ENCODE peak calls at places on chromosomes 13 and 19, in ten cellular contexts. One of them, this sample, is unnamed.

GRCh38 chr13:36030670-36031331 is 100.4 kb downstream of the DCLK1 start:
- DNase-seq in GM20000: no peak
- DNase-seq in neural progenitor cell: peak
- DNase-seq in LHCN-M2: peak
- DNase-seq in stromal cell of bone marrow: peak
- DNase-seq in ELF-1: no peak
- DNase-seq in anterior cingulate cortex: no peak
- DNase-seq in mesendoderm: peak
- DNase-seq in progenitor cell of endocrine pancreas: no peak
- DNase-seq in endodermal cell: no peak
- DNase-seq in this sample: no peak

GRCh38 chr13:98284677-98285076 is 107.6 kb upstream of the RNF113B start:
- DNase-seq in neural progenitor cell: no peak
- DNase-seq in endodermal cell: no peak
- DNase-seq in anterior cingulate cortex: no peak
- DNase-seq in progenitor cell of endocrine pancreas: no peak
- DNase-seq in LHCN-M2: no peak
- DNase-seq in stromal cell of bone marrow: no peak
- DNase-seq in GM20000: no peak
- DNase-seq in mesendoderm: no peak
- DNase-seq in ELF-1: no peak
- DNase-seq in this sample: no peak

GRCh38 chr19:45103625-45104319 is 10.8 kb downstream of the PPP1R37 start:
- DNase-seq in neural progenitor cell: peak
- DNase-seq in endodermal cell: peak
- DNase-seq in progenitor cell of endocrine pancreas: no peak
- DNase-seq in ELF-1: no peak
- DNase-seq in stromal cell of bone marrow: no peak
- DNase-seq in mesendoderm: peak
- DNase-seq in anterior cingulate cortex: peak
- DNase-seq in LHCN-M2: no peak
- DNase-seq in GM20000: no peak
- DNase-seq in this sample: no peak

GRCh38 chr13:111280666-111281577 is 39.5 kb upstream of the TEX29 start:
- DNase-seq in endodermal cell: no peak
- DNase-seq in ELF-1: no peak
- DNase-seq in mesendoderm: no peak
- DNase-seq in neural progenitor cell: no peak
- DNase-seq in GM20000: no peak
- DNase-seq in anterior cingulate cortex: no peak
- DNase-seq in progenitor cell of endocrine pancreas: no peak
- DNase-seq in LHCN-M2: peak
- DNase-seq in stromal cell of bone marrow: no peak
- DNase-seq in this sample: no peak

GRCh38 chr19:46176116-46176860 is 28.2 kb downstream of the IGFL2 start:
- DNase-seq in GM20000: no peak
- DNase-seq in neural progenitor cell: no peak
- DNase-seq in endodermal cell: peak
- DNase-seq in anterior cingulate cortex: no peak
- DNase-seq in mesendoderm: no peak
- DNase-seq in progenitor cell of endocrine pancreas: no peak
- DNase-seq in stromal cell of bone marrow: no peak
- DNase-seq in LHCN-M2: no peak
- DNase-seq in ELF-1: no peak
- DNase-seq in this sample: no peak

GRCh38 chr13:39788097-39788496 is 132.6 kb downstream of the COG6 start:
- DNase-seq in neural progenitor cell: no peak
- DNase-seq in LHCN-M2: no peak
- DNase-seq in stromal cell of bone marrow: no peak
- DNase-seq in GM20000: no peak
- DNase-seq in ELF-1: peak
- DNase-seq in progenitor cell of endocrine pancreas: no peak
- DNase-seq in anterior cingulate cortex: no peak
- DNase-seq in mesendoderm: peak
- DNase-seq in endodermal cell: peak
- DNase-seq in this sample: no peak

GRCh38 chr19:13670846-13671245 is 93.5 kb upstream of the MRI1 start:
- DNase-seq in anterior cingulate cortex: no peak
- DNase-seq in LHCN-M2: no peak
- DNase-seq in neural progenitor cell: no peak
- DNase-seq in stromal cell of bone marrow: no peak
- DNase-seq in GM20000: no peak
- DNase-seq in progenitor cell of endocrine pancreas: no peak
- DNase-seq in mesendoderm: no peak
- DNase-seq in endodermal cell: no peak
- DNase-seq in ELF-1: no peak
- DNase-seq in this sample: no peak

GRCh38 chr19:58518261-58519086 is 1.1 kb downstream of the ZBTB45 start:
- DNase-seq in anterior cingulate cortex: no peak
- DNase-seq in mesendoderm: no peak
- DNase-seq in GM20000: no peak
- DNase-seq in stromal cell of bone marrow: no peak
- DNase-seq in LHCN-M2: no peak
- DNase-seq in ELF-1: no peak
- DNase-seq in neural progenitor cell: no peak
- DNase-seq in endodermal cell: no peak
- DNase-seq in progenitor cell of endocrine pancreas: no peak
- DNase-seq in this sample: no peak

GRCh38 chr13:52850396-52851152 is 2.1 kb upstream of the PCDH8 start:
- DNase-seq in LHCN-M2: peak
- DNase-seq in anterior cingulate cortex: peak
- DNase-seq in endodermal cell: peak
- DNase-seq in ELF-1: peak
- DNase-seq in neural progenitor cell: peak
- DNase-seq in progenitor cell of endocrine pancreas: peak
- DNase-seq in mesendoderm: peak
- DNase-seq in stromal cell of bone marrow: peak
- DNase-seq in GM20000: peak
- DNase-seq in this sample: peak

GRCh38 chr13:95325485-95325884 is 24.2 kb upstream of the ABCC4 start:
- DNase-seq in ELF-1: no peak
- DNase-seq in endodermal cell: no peak
- DNase-seq in progenitor cell of endocrine pancreas: no peak
- DNase-seq in mesendoderm: no peak
- DNase-seq in neural progenitor cell: no peak
- DNase-seq in stromal cell of bone marrow: no peak
- DNase-seq in GM20000: no peak
- DNase-seq in LHCN-M2: no peak
- DNase-seq in anterior cingulate cortex: no peak
- DNase-seq in this sample: no peak

GRCh38 chr13:45370922-45371406 is 30.0 kb upstream of the TPT1 start:
- DNase-seq in stromal cell of bone marrow: peak
- DNase-seq in mesendoderm: peak
- DNase-seq in anterior cingulate cortex: peak
- DNase-seq in ELF-1: peak
- DNase-seq in GM20000: peak
- DNase-seq in endodermal cell: peak
- DNase-seq in LHCN-M2: peak
- DNase-seq in neural progenitor cell: peak
- DNase-seq in progenitor cell of endocrine pancreas: peak
- DNase-seq in this sample: no peak

GRCh38 chr13:49305824-49306425 is 58.2 kb downstream of the CDADC1 start:
- DNase-seq in anterior cingulate cortex: no peak
- DNase-seq in mesendoderm: no peak
- DNase-seq in GM20000: no peak
- DNase-seq in neural progenitor cell: no peak
- DNase-seq in endodermal cell: no peak
- DNase-seq in LHCN-M2: peak
- DNase-seq in progenitor cell of endocrine pancreas: no peak
- DNase-seq in stromal cell of bone marrow: no peak
- DNase-seq in ELF-1: no peak
- DNase-seq in this sample: no peak

GRCh38 chr13:112713517-112714253 is 23.8 kb downstream of the ATP11A start:
- DNase-seq in anterior cingulate cortex: no peak
- DNase-seq in endodermal cell: no peak
- DNase-seq in mesendoderm: no peak
- DNase-seq in neural progenitor cell: no peak
- DNase-seq in stromal cell of bone marrow: no peak
- DNase-seq in ELF-1: no peak
- DNase-seq in GM20000: no peak
- DNase-seq in progenitor cell of endocrine pancreas: no peak
- DNase-seq in LHCN-M2: no peak
- DNase-seq in this sample: no peak

GRCh38 chr13:111598751-111599150 is 278.3 kb downstream of the TEX29 start:
- DNase-seq in endodermal cell: peak
- DNase-seq in ELF-1: no peak
- DNase-seq in LHCN-M2: no peak
- DNase-seq in GM20000: no peak
- DNase-seq in mesendoderm: no peak
- DNase-seq in stromal cell of bone marrow: no peak
- DNase-seq in neural progenitor cell: no peak
- DNase-seq in anterior cingulate cortex: no peak
- DNase-seq in progenitor cell of endocrine pancreas: no peak
- DNase-seq in this sample: no peak

GRCh38 chr13:26785845-26786630 is 25.5 kb upstream of the GPR12 start:
- DNase-seq in stromal cell of bone marrow: no peak
- DNase-seq in GM20000: no peak
- DNase-seq in mesendoderm: peak
- DNase-seq in progenitor cell of endocrine pancreas: no peak
- DNase-seq in anterior cingulate cortex: no peak
- DNase-seq in ELF-1: peak
- DNase-seq in LHCN-M2: peak
- DNase-seq in endodermal cell: peak
- DNase-seq in neural progenitor cell: peak
- DNase-seq in this sample: no peak

GRCh38 chr13:67772807-67773453 is 542.8 kb upstream of the PCDH9 start:
- DNase-seq in LHCN-M2: no peak
- DNase-seq in progenitor cell of endocrine pancreas: no peak
- DNase-seq in mesendoderm: no peak
- DNase-seq in neural progenitor cell: no peak
- DNase-seq in anterior cingulate cortex: no peak
- DNase-seq in endodermal cell: no peak
- DNase-seq in stromal cell of bone marrow: no peak
- DNase-seq in ELF-1: no peak
- DNase-seq in GM20000: no peak
- DNase-seq in this sample: no peak

GRCh38 chr19:47324502-47324901 is 7.5 kb upstream of the C5AR2 start:
- DNase-seq in endodermal cell: no peak
- DNase-seq in progenitor cell of endocrine pancreas: no peak
- DNase-seq in GM20000: no peak
- DNase-seq in ELF-1: no peak
- DNase-seq in mesendoderm: no peak
- DNase-seq in stromal cell of bone marrow: no peak
- DNase-seq in neural progenitor cell: no peak
- DNase-seq in anterior cingulate cortex: no peak
- DNase-seq in LHCN-M2: no peak
- DNase-seq in this sample: no peak

GRCh38 chr13:110408286-110408685 is 101.2 kb downstream of the COL4A2 start:
- DNase-seq in mesendoderm: no peak
- DNase-seq in ELF-1: no peak
- DNase-seq in stromal cell of bone marrow: no peak
- DNase-seq in neural progenitor cell: no peak
- DNase-seq in anterior cingulate cortex: no peak
- DNase-seq in endodermal cell: no peak
- DNase-seq in LHCN-M2: no peak
- DNase-seq in GM20000: no peak
- DNase-seq in progenitor cell of endocrine pancreas: no peak
- DNase-seq in this sample: no peak

GRCh38 chr13:36219883-36220282 is 5.5 kb upstream of the SOHLH2 start:
- DNase-seq in ELF-1: no peak
- DNase-seq in anterior cingulate cortex: no peak
- DNase-seq in neural progenitor cell: no peak
- DNase-seq in GM20000: no peak
- DNase-seq in mesendoderm: no peak
- DNase-seq in endodermal cell: no peak
- DNase-seq in LHCN-M2: no peak
- DNase-seq in progenitor cell of endocrine pancreas: no peak
- DNase-seq in stromal cell of bone marrow: no peak
- DNase-seq in this sample: no peak

GRCh38 chr13:31000889-31001288 is 68.4 kb downstream of the TEX26 start:
- DNase-seq in mesendoderm: no peak
- DNase-seq in LHCN-M2: no peak
- DNase-seq in endodermal cell: peak
- DNase-seq in stromal cell of bone marrow: no peak
- DNase-seq in GM20000: no peak
- DNase-seq in progenitor cell of endocrine pancreas: no peak
- DNase-seq in neural progenitor cell: no peak
- DNase-seq in anterior cingulate cortex: no peak
- DNase-seq in ELF-1: no peak
- DNase-seq in this sample: no peak

GRCh38 chr19:55684946-55685681 is 10.1 kb downstream of the EPN1 start:
- DNase-seq in LHCN-M2: no peak
- DNase-seq in endodermal cell: no peak
- DNase-seq in stromal cell of bone marrow: no peak
- DNase-seq in ELF-1: no peak
- DNase-seq in GM20000: no peak
- DNase-seq in progenitor cell of endocrine pancreas: no peak
- DNase-seq in neural progenitor cell: no peak
- DNase-seq in mesendoderm: no peak
- DNase-seq in anterior cingulate cortex: no peak
- DNase-seq in this sample: no peak

GRCh38 chr13:95745752-95746151 is 68.8 kb downstream of the DNAJC3 start:
- DNase-seq in mesendoderm: peak
- DNase-seq in LHCN-M2: no peak
- DNase-seq in anterior cingulate cortex: no peak
- DNase-seq in neural progenitor cell: no peak
- DNase-seq in endodermal cell: no peak
- DNase-seq in progenitor cell of endocrine pancreas: no peak
- DNase-seq in ELF-1: no peak
- DNase-seq in stromal cell of bone marrow: no peak
- DNase-seq in GM20000: no peak
- DNase-seq in this sample: no peak

GRCh38 chr13:77584111-77584510 is 48.6 kb downstream of the SCEL start:
- DNase-seq in stromal cell of bone marrow: no peak
- DNase-seq in progenitor cell of endocrine pancreas: no peak
- DNase-seq in ELF-1: no peak
- DNase-seq in anterior cingulate cortex: peak
- DNase-seq in LHCN-M2: peak
- DNase-seq in mesendoderm: no peak
- DNase-seq in endodermal cell: no peak
- DNase-seq in GM20000: no peak
- DNase-seq in neural progenitor cell: no peak
- DNase-seq in this sample: no peak

GRCh38 chr13:49810825-49811526 is 18.5 kb upstream of the KPNA3 start:
- DNase-seq in ELF-1: no peak
- DNase-seq in stromal cell of bone marrow: no peak
- DNase-seq in anterior cingulate cortex: no peak
- DNase-seq in progenitor cell of endocrine pancreas: no peak
- DNase-seq in GM20000: peak
- DNase-seq in endodermal cell: no peak
- DNase-seq in LHCN-M2: peak
- DNase-seq in mesendoderm: no peak
- DNase-seq in neural progenitor cell: no peak
- DNase-seq in this sample: no peak

GRCh38 chr19:40416918-40417713 is 3.9 kb upstream of the PRX start:
- DNase-seq in mesendoderm: no peak
- DNase-seq in anterior cingulate cortex: no peak
- DNase-seq in progenitor cell of endocrine pancreas: no peak
- DNase-seq in ELF-1: no peak
- DNase-seq in endodermal cell: peak
- DNase-seq in stromal cell of bone marrow: no peak
- DNase-seq in neural progenitor cell: no peak
- DNase-seq in LHCN-M2: no peak
- DNase-seq in GM20000: no peak
- DNase-seq in this sample: no peak

GRCh38 chr13:35470671-35471465 is 5.6 kb downstream of the MAB21L1 start:
- DNase-seq in endodermal cell: peak
- DNase-seq in GM20000: no peak
- DNase-seq in stromal cell of bone marrow: no peak
- DNase-seq in ELF-1: peak
- DNase-seq in progenitor cell of endocrine pancreas: peak
- DNase-seq in anterior cingulate cortex: peak
- DNase-seq in neural progenitor cell: peak
- DNase-seq in LHCN-M2: no peak
- DNase-seq in mesendoderm: peak
- DNase-seq in this sample: no peak

GRCh38 chr13:97121894-97122293 is 100.2 kb upstream of the MBNL2 start:
- DNase-seq in ELF-1: no peak
- DNase-seq in anterior cingulate cortex: no peak
- DNase-seq in stromal cell of bone marrow: no peak
- DNase-seq in endodermal cell: no peak
- DNase-seq in mesendoderm: peak
- DNase-seq in progenitor cell of endocrine pancreas: no peak
- DNase-seq in neural progenitor cell: no peak
- DNase-seq in GM20000: no peak
- DNase-seq in LHCN-M2: no peak
- DNase-seq in this sample: no peak

GRCh38 chr13:111789420-111789819 is 277.5 kb upstream of the SOX1 start:
- DNase-seq in mesendoderm: no peak
- DNase-seq in stromal cell of bone marrow: no peak
- DNase-seq in endodermal cell: peak
- DNase-seq in progenitor cell of endocrine pancreas: no peak
- DNase-seq in LHCN-M2: no peak
- DNase-seq in neural progenitor cell: no peak
- DNase-seq in ELF-1: no peak
- DNase-seq in anterior cingulate cortex: no peak
- DNase-seq in GM20000: no peak
- DNase-seq in this sample: no peak